ENCODE peak calls at places on chromosomes 11 and 22, in five cellular contexts. One of them, this sample, is unnamed.

GRCh38 chr11:10575346-10575745 is 6.9 kb upstream of the LYVE1 start:
- DNase-seq in AG08395: no peak
- DNase-seq in stimulated activated CD4-positive, alpha-beta T cell treated with anti-CD3 and anti-CD28 coated beads, Interleukin-1b, Interleukin-23, amount 100 ng/mL, for 1 hour: no peak
- DNase-seq in transverse colon: no peak
- DNase-seq in colonic mucosa: no peak
- DNase-seq in this sample: no peak

GRCh38 chr22:24232725-24233124 is 12.2 kb downstream of the GGT5 start:
- DNase-seq in AG08395: no peak
- DNase-seq in stimulated activated CD4-positive, alpha-beta T cell treated with anti-CD3 and anti-CD28 coated beads, Interleukin-1b, Interleukin-23, amount 100 ng/mL, for 1 hour: no peak
- DNase-seq in transverse colon: no peak
- DNase-seq in colonic mucosa: no peak
- DNase-seq in this sample: no peak

GRCh38 chr11:113715273-113715672 is 9.2 kb upstream of the TMPRSS5 start:
- DNase-seq in AG08395: no peak
- DNase-seq in stimulated activated CD4-positive, alpha-beta T cell treated with anti-CD3 and anti-CD28 coated beads, Interleukin-1b, Interleukin-23, amount 100 ng/mL, for 1 hour: no peak
- DNase-seq in transverse colon: no peak
- DNase-seq in colonic mucosa: no peak
- DNase-seq in this sample: no peak

GRCh38 chr11:10122337-10123197 is 171.5 kb downstream of the SBF2 start:
- DNase-seq in AG08395: no peak
- DNase-seq in stimulated activated CD4-positive, alpha-beta T cell treated with anti-CD3 and anti-CD28 coated beads, Interleukin-1b, Interleukin-23, amount 100 ng/mL, for 1 hour: no peak
- DNase-seq in transverse colon: no peak
- DNase-seq in colonic mucosa: no peak
- DNase-seq in this sample: no peak

GRCh38 chr11:10887307-10887706 is 29.5 kb upstream of the ZBED5 start:
- DNase-seq in AG08395: no peak
- DNase-seq in stimulated activated CD4-positive, alpha-beta T cell treated with anti-CD3 and anti-CD28 coated beads, Interleukin-1b, Interleukin-23, amount 100 ng/mL, for 1 hour: no peak
- DNase-seq in transverse colon: no peak
- DNase-seq in colonic mucosa: no peak
- DNase-seq in this sample: no peak

GRCh38 chr11:4851033-4851432 is 2.0 kb upstream of the OR51S1 start:
- DNase-seq in AG08395: peak
- DNase-seq in stimulated activated CD4-positive, alpha-beta T cell treated with anti-CD3 and anti-CD28 coated beads, Interleukin-1b, Interleukin-23, amount 100 ng/mL, for 1 hour: no peak
- DNase-seq in transverse colon: no peak
- DNase-seq in colonic mucosa: no peak
- DNase-seq in this sample: no peak

GRCh38 chr11:78168539-78169477 is 19.6 kb downstream of the KCTD21 start:
- DNase-seq in AG08395: peak
- DNase-seq in stimulated activated CD4-positive, alpha-beta T cell treated with anti-CD3 and anti-CD28 coated beads, Interleukin-1b, Interleukin-23, amount 100 ng/mL, for 1 hour: no peak
- DNase-seq in transverse colon: peak
- DNase-seq in colonic mucosa: peak
- DNase-seq in this sample: no peak

GRCh38 chr22:44112191-44112590 is 68.5 kb upstream of the PARVG start:
- DNase-seq in AG08395: no peak
- DNase-seq in stimulated activated CD4-positive, alpha-beta T cell treated with anti-CD3 and anti-CD28 coated beads, Interleukin-1b, Interleukin-23, amount 100 ng/mL, for 1 hour: no peak
- DNase-seq in transverse colon: no peak
- DNase-seq in colonic mucosa: no peak
- DNase-seq in this sample: no peak

GRCh38 chr11:81569999-81570398 is 1163.7 kb downstream of the FAM181B start:
- DNase-seq in AG08395: no peak
- DNase-seq in stimulated activated CD4-positive, alpha-beta T cell treated with anti-CD3 and anti-CD28 coated beads, Interleukin-1b, Interleukin-23, amount 100 ng/mL, for 1 hour: no peak
- DNase-seq in transverse colon: no peak
- DNase-seq in colonic mucosa: no peak
- DNase-seq in this sample: no peak

This sample was measured in Peyer's patch.